ENCODE peak calls at places on chromosome 15, in eight cellular contexts. E is HAP-1, N is HT-29, H is AG09309, G is GM19239, W is foreskin fibroblast, D is M059J, A is LoVo. L is an unnamed sample.

GRCh38 chr15:46386356-46386755 is 751.5 kb downstream of the SQOR start:
- DNase-seq in E (no peak), N (no peak), H (no peak), G (no peak), W (no peak), D (peak), A (no peak), L (no peak)

GRCh38 chr15:55168350-55168974 is 28.3 kb downstream of the RSL24D1 start:
- DNase-seq in E (peak), N (peak), H (peak), G (peak), W (peak), D (peak), A (peak), L (peak)

GRCh38 chr15:47184405-47185221 is 532.7 kb upstream of the SEMA6D start:
- DNase-seq in E (no peak), N (no peak), H (no peak), G (no peak), W (peak), D (peak), A (no peak), L (peak)

GRCh38 chr15:42045211-42045615 is 24.4 kb upstream of the PLA2G4E start:
- DNase-seq in E (no peak), N (no peak), H (no peak), G (no peak), W (no peak), D (no peak), A (no peak), L (no peak)

GRCh38 chr15:96893159-96893906 is 562.8 kb downstream of the NR2F2 start:
- DNase-seq in E (peak), N (peak), H (no peak), G (no peak), W (no peak), D (peak), A (peak), L (peak)

GRCh38 chr15:31472636-31473383 is 146.2 kb downstream of the KLF13 start:
- DNase-seq in E (no peak), N (no peak), H (no peak), G (peak), W (peak), D (peak), A (no peak), L (peak)

GRCh38 chr15:68783226-68784054 is 37.3 kb downstream of the ANP32A start:
- DNase-seq in E (no peak), N (peak), H (no peak), G (no peak), W (no peak), D (peak), A (peak), L (no peak)

GRCh38 chr15:94791008-94791407 is 559.6 kb downstream of the MCTP2 start:
- DNase-seq in E (no peak), N (peak), H (no peak), G (no peak), W (no peak), D (no peak), A (no peak), L (no peak)

GRCh38 chr15:67067161-67067853 is 1.9 kb downstream of the SMAD3 start:
- DNase-seq in E (peak), N (peak), H (no peak), G (no peak), W (no peak), D (peak), A (no peak), L (peak)

GRCh38 chr15:69755571-69756310 is 303.1 kb downstream of the RPLP1 start:
- DNase-seq in E (no peak), N (no peak), H (no peak), G (peak), W (no peak), D (peak), A (no peak), L (peak)

L was measured in EL.